ENCODE peak calls at places on chromosomes 1 and 21, in four cellular contexts. G, A, E and M are unnamed samples.
A peak's percentile ranks its signal among the peaks of the same experiment; 100 is the strongest.

GRCh38 chr1:52659356-52659755 is 26.4 kb downstream of the SHISAL2A start:
- DNase-seq in G (no peak), A (no peak), E (no peak), M (no peak)

GRCh38 chr1:10031461-10031860 is 1.3 kb upstream of the UBE4B start:
- DNase-seq in G (no peak), A (no peak), E (peak; percentile 17), M (no peak)

GRCh38 chr21:35780983-35781382 is 279.3 kb downstream of the SETD4 start:
- DNase-seq in G (no peak), A (no peak), E (no peak), M (no peak)

GRCh38 chr1:15167386-15167785 is 13.8 kb downstream of the TMEM51 start:
- DNase-seq in G (no peak), A (no peak), E (no peak), M (no peak)

GRCh38 chr1:206935491-206936067 is 10.7 kb downstream of the PIGR start:
- DNase-seq in G (peak; percentile 88), A (peak; percentile 90), E (no peak), M (no peak)

GRCh38 chr1:10143961-10144485 is 66.3 kb upstream of the KIF1B start:
- DNase-seq in G (no peak), A (no peak), E (no peak), M (no peak)

GRCh38 chr1:164630626-164631396 is 71.8 kb downstream of the PBX1 start:
- DNase-seq in G (no peak), A (no peak), E (no peak), M (no peak)

GRCh38 chr1:42144336-42145189 is 8.6 kb upstream of the GUCA2B start:
- DNase-seq in G (no peak), A (no peak), E (no peak), M (no peak)

GRCh38 chr1:191892716-191893115 is 265.5 kb upstream of the RGS18 start:
- DNase-seq in G (no peak), A (no peak), E (no peak), M (no peak)

GRCh38 chr21:35611752-35612151 is 448.6 kb downstream of the SETD4 start:
- DNase-seq in G (no peak), A (no peak), E (no peak), M (no peak)

GRCh38 chr1:192604979-192605620 is 29.5 kb downstream of the RGS1 start:
- DNase-seq in G (no peak), A (no peak), E (no peak), M (no peak)

GRCh38 chr1:162323023-162323422 is 53.6 kb downstream of the SPATA46 start:
- DNase-seq in G (no peak), A (no peak), E (no peak), M (no peak)

GRCh38 chr1:218676991-218677390 is 331.9 kb downstream of the TGFB2 start:
- DNase-seq in G (no peak), A (no peak), E (no peak), M (no peak)

GRCh38 chr21:43269981-43270670 is 101.3 kb downstream of the CRYAA start:
- DNase-seq in G (no peak), A (no peak), E (no peak), M (no peak)

GRCh38 chr21:43268804-43269186 is 100.0 kb downstream of the CRYAA start:
- DNase-seq in G (no peak), A (no peak), E (no peak), M (no peak)

GRCh38 chr21:43268086-43268803 is 99.4 kb downstream of the CRYAA start:
- DNase-seq in G (no peak), A (no peak), E (no peak), M (no peak)

GRCh38 chr21:43270800-43271261 is 102.0 kb downstream of the CRYAA start:
- DNase-seq in G (no peak), A (no peak), E (no peak), M (no peak)

GRCh38 chr21:43269461-43269860 is 100.7 kb downstream of the CRYAA start:
- DNase-seq in G (peak; percentile 36), A (peak; percentile 59), E (no peak), M (no peak)
- TF ChIP-seq CTCF in G (no peak), A (peak; percentile 50), E (peak; percentile 15), M (peak; percentile 2)

GRCh38 chr21:15062566-15062965 is 2.2 kb downstream of the NRIP1 start:
- DNase-seq in G (no peak), A (no peak), E (no peak), M (no peak)
- TF ChIP-seq CTCF in G (no peak), A (no peak), E (no peak), M (no peak)

DNA sequence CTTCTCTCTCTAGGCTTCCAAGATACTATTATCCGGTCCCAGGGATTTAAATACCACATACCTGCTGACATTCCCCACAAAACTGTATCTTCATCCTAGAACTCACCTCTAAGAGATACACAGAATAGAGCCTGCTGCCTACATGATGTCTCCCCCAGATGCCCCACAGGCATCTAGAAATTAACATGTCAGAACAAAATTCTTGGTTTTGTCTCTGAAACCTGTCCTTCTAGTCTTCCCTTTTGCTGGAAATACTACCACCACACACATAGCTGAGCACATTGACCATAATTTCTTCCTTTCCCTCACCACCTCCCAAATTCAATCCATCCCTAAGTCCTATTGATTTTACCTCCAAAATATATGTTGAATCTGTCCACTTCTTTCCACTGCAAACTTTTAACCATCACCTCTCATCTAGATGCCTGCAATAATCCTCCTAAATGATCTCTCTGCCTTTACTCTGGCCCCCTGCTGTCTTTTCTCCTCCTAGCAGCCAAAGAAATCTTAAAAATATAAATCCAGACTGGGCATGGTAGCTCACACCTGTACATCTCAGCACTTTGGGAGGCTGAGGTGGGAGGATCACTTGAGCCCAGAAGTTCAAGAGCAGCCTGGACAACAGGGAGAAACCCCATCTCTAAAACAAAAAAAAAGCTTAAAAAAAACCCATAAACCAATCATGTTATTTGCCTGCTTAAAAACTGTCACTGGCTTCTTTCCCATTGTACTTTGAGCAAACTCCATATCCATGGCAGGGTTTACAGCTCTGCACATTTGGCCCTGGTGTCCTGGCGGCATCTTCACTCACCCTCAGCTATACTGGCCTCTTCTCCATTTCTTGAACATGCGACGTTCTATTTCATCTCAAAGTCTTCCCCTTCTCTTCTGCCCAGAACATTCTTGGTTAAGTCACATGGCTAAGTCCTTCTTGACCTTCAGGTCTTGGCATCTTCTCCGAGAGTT is 6.2 kb upstream of the FAM76A start:
- DNase-seq in G (no peak), A (peak; percentile 12), E (peak; percentile 3), M (no peak)
- TF ChIP-seq CTCF in G (no peak), A (no peak), E (peak; percentile 47), M (peak; percentile 39)

GRCh38 chr1:20981903-20982695 is 194.6 kb downstream of the EIF4G3 start:
- DNase-seq in G (no peak), A (peak; percentile 21), E (peak; percentile 16), M (no peak)
- TF ChIP-seq CTCF in G (no peak), A (peak; percentile 15), E (peak; percentile 19), M (peak; percentile 42)

GRCh38 chr1:112674986-112675727 is 698 bp downstream of the MOV10 start:
- DNase-seq in G (peak; percentile 69), A (peak; percentile 82), E (peak; percentile 27), M (no peak)
- TF ChIP-seq CTCF in G (peak; percentile 28), A (no peak), E (no peak), M (no peak)

GRCh38 chr1:178189814-178190213 is 95.9 kb downstream of the RASAL2 start:
- DNase-seq in G (peak; percentile 54), A (peak; percentile 86), E (no peak), M (no peak)
- TF ChIP-seq CTCF in G (peak; percentile 31), A (peak; percentile 84), E (peak; percentile 40), M (peak; percentile 23)